ENCODE peak calls at places on chromosomes 13 and 19, in six cellular contexts. One of them, this sample, is unnamed.

GRCh38 chr19:39433480-39434079 is 2.2 kb downstream of the RPS16 start:
- DNase-seq in CD8-positive, alpha-beta memory T cell: no peak
- DNase-seq in mesendoderm: no peak
- DNase-seq in heart right ventricle: no peak
- DNase-seq in psoas muscle: no peak
- DNase-seq in tibial nerve: no peak
- DNase-seq in this sample: no peak

GRCh38 chr13:43261018-43261417 is 237.6 kb downstream of the DNAJC15 start:
- DNase-seq in tibial nerve: no peak
- DNase-seq in CD8-positive, alpha-beta memory T cell: no peak
- DNase-seq in heart right ventricle: no peak
- DNase-seq in psoas muscle: no peak
- DNase-seq in mesendoderm: no peak
- DNase-seq in this sample: no peak

GRCh38 chr19:18982669-18983068 is 41.7 kb upstream of the HOMER3 start:
- DNase-seq in CD8-positive, alpha-beta memory T cell: no peak
- DNase-seq in mesendoderm: no peak
- DNase-seq in psoas muscle: no peak
- DNase-seq in heart right ventricle: no peak
- DNase-seq in tibial nerve: no peak
- DNase-seq in this sample: no peak

GRCh38 chr13:83498486-83499190 is 383.6 kb downstream of the SLITRK1 start:
- DNase-seq in CD8-positive, alpha-beta memory T cell: no peak
- DNase-seq in mesendoderm: no peak
- DNase-seq in psoas muscle: no peak
- DNase-seq in tibial nerve: no peak
- DNase-seq in heart right ventricle: no peak
- DNase-seq in this sample: no peak

GRCh38 chr19:56273563-56274117 is 1.1 kb downstream of the EDDM13 start:
- DNase-seq in CD8-positive, alpha-beta memory T cell: no peak
- DNase-seq in heart right ventricle: no peak
- DNase-seq in psoas muscle: no peak
- DNase-seq in mesendoderm: peak; percentile 43
- DNase-seq in tibial nerve: no peak
- DNase-seq in this sample: no peak

GRCh38 chr13:107347641-107348369 is 779.9 kb upstream of the ARGLU1 start:
- DNase-seq in psoas muscle: no peak
- DNase-seq in CD8-positive, alpha-beta memory T cell: no peak
- DNase-seq in heart right ventricle: no peak
- DNase-seq in mesendoderm: no peak
- DNase-seq in tibial nerve: no peak
- DNase-seq in this sample: no peak

GRCh38 chr19:10514211-10515145 is 2.8 kb downstream of the S1PR5 start:
- DNase-seq in tibial nerve: no peak
- DNase-seq in psoas muscle: no peak
- DNase-seq in mesendoderm: no peak
- DNase-seq in CD8-positive, alpha-beta memory T cell: peak; percentile 43
- DNase-seq in heart right ventricle: no peak
- DNase-seq in this sample: no peak

GRCh38 chr13:46595136-46595917 is 42.4 kb downstream of the LRCH1 start:
- DNase-seq in heart right ventricle: no peak
- DNase-seq in tibial nerve: no peak
- DNase-seq in CD8-positive, alpha-beta memory T cell: no peak
- DNase-seq in mesendoderm: no peak
- DNase-seq in psoas muscle: no peak
- DNase-seq in this sample: no peak

GRCh38 chr19:52492991-52493470 is 34.4 kb upstream of the ZNF808 start:
- DNase-seq in tibial nerve: no peak
- DNase-seq in mesendoderm: peak; percentile 91
- DNase-seq in psoas muscle: no peak
- DNase-seq in CD8-positive, alpha-beta memory T cell: no peak
- DNase-seq in heart right ventricle: no peak
- DNase-seq in this sample: no peak

GRCh38 chr13:73224708-73225107 is 165.9 kb downstream of the KLF5 start:
- DNase-seq in mesendoderm: no peak
- DNase-seq in heart right ventricle: no peak
- DNase-seq in psoas muscle: no peak
- DNase-seq in CD8-positive, alpha-beta memory T cell: no peak
- DNase-seq in tibial nerve: no peak
- DNase-seq in this sample: no peak

GRCh38 chr19:33906578-33907335 is 110.1 kb downstream of the KCTD15 start:
- DNase-seq in psoas muscle: no peak
- DNase-seq in heart right ventricle: peak; percentile 13
- DNase-seq in CD8-positive, alpha-beta memory T cell: no peak
- DNase-seq in tibial nerve: no peak
- DNase-seq in mesendoderm: peak; percentile 89
- DNase-seq in this sample: no peak

GRCh38 chr19:35986664-35987570 is 8.1 kb upstream of the SDHAF1 start:
- DNase-seq in tibial nerve: no peak
- DNase-seq in CD8-positive, alpha-beta memory T cell: no peak
- DNase-seq in mesendoderm: peak; percentile 59
- DNase-seq in heart right ventricle: peak; percentile 12
- DNase-seq in psoas muscle: peak; percentile 62
- DNase-seq in this sample: no peak

GRCh38 chr19:1765904-1766799 is 12.8 kb downstream of the ONECUT3 start:
- DNase-seq in CD8-positive, alpha-beta memory T cell: no peak
- DNase-seq in mesendoderm: no peak
- DNase-seq in psoas muscle: no peak
- DNase-seq in tibial nerve: no peak
- DNase-seq in heart right ventricle: no peak
- DNase-seq in this sample: no peak

GRCh38 chr13:35252536-35253205 is 223.8 kb downstream of the MAB21L1 start:
- DNase-seq in heart right ventricle: no peak
- DNase-seq in mesendoderm: no peak
- DNase-seq in psoas muscle: no peak
- DNase-seq in tibial nerve: no peak
- DNase-seq in CD8-positive, alpha-beta memory T cell: no peak
- DNase-seq in this sample: no peak

GRCh38 chr13:99481357-99481756 is 19.9 kb upstream of the TM9SF2 start:
- DNase-seq in CD8-positive, alpha-beta memory T cell: no peak
- DNase-seq in heart right ventricle: no peak
- DNase-seq in psoas muscle: no peak
- DNase-seq in mesendoderm: no peak
- DNase-seq in tibial nerve: no peak
- DNase-seq in this sample: no peak

GRCh38 chr13:97226013-97226412 is 3.9 kb downstream of the MBNL2 start:
- DNase-seq in psoas muscle: no peak
- DNase-seq in CD8-positive, alpha-beta memory T cell: no peak
- DNase-seq in tibial nerve: no peak
- DNase-seq in heart right ventricle: no peak
- DNase-seq in mesendoderm: no peak
- DNase-seq in this sample: no peak
- H3K4me3 ChIP-seq in psoas muscle: peak overlapping the region; percentile 83
- H3K4me3 ChIP-seq in CD8-positive, alpha-beta memory T cell: peak overlapping the region; percentile 3
- H3K4me3 ChIP-seq in tibial nerve: peak overlapping the region; percentile 59
- H3K4me3 ChIP-seq in heart right ventricle: no peak overlapping the region
- H3K4me3 ChIP-seq in mesendoderm: no peak overlapping the region
- H3K4me3 ChIP-seq in this sample: peak overlapping the region; percentile 60

GRCh38 chr19:6693056-6693471 is 23.1 kb upstream of the TNFSF14 start:
- DNase-seq in heart right ventricle: no peak
- DNase-seq in CD8-positive, alpha-beta memory T cell: no peak
- DNase-seq in tibial nerve: no peak
- DNase-seq in mesendoderm: no peak
- DNase-seq in psoas muscle: no peak
- DNase-seq in this sample: no peak

GRCh38 chr19:6696239-6696820 is 24.1 kb downstream of the C3 start:
- DNase-seq in CD8-positive, alpha-beta memory T cell: no peak
- DNase-seq in psoas muscle: no peak
- DNase-seq in mesendoderm: no peak
- DNase-seq in heart right ventricle: no peak
- DNase-seq in tibial nerve: no peak
- DNase-seq in this sample: no peak

GRCh38 chr19:6693681-6694080 is 23.7 kb upstream of the TNFSF14 start:
- DNase-seq in CD8-positive, alpha-beta memory T cell: no peak
- DNase-seq in heart right ventricle: no peak
- DNase-seq in tibial nerve: no peak
- DNase-seq in mesendoderm: no peak
- DNase-seq in psoas muscle: no peak
- DNase-seq in this sample: no peak

GRCh38 chr19:6692027-6692426 is 22.1 kb upstream of the TNFSF14 start:
- DNase-seq in heart right ventricle: no peak
- DNase-seq in tibial nerve: no peak
- DNase-seq in psoas muscle: no peak
- DNase-seq in mesendoderm: no peak
- DNase-seq in CD8-positive, alpha-beta memory T cell: no peak
- DNase-seq in this sample: no peak

DNA sequence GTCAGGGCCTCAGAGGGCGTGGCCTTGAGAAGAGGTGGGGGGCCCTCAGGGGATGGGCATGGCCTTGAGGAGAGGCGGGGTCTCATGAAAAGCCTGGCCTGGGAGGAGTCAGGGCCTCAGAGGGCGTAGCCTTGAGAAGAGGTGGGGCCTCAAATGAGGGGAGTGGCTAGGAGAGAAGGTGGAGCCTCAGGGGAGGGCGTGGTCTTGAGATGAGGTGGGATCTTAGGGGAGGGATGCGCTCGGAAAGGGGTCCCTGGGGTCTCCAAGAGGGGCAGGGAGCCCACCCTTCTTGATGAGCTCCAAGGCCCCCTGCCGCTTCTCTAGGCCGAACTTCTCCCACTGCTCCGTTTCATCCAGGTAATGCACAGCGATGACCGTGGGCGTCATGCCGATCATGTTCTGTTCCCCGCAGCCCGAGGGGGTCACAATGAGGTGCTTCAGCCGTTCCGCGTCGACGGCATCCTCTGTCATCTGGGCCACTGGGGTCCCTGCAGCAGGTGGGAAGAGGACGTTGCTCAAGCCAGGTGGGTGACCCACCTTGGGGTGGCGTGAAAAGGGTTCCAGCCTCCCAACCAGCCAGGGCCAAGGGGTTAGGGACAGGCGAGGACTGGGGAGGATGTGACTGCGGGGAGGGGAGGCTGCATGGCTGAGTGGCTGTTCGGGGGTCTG is 24.3 kb upstream of the TNFSF14 start:
- DNase-seq in mesendoderm: peak; percentile 35
- DNase-seq in CD8-positive, alpha-beta memory T cell: no peak
- DNase-seq in heart right ventricle: no peak
- DNase-seq in tibial nerve: no peak
- DNase-seq in psoas muscle: peak; percentile 46
- DNase-seq in this sample: no peak
- H3K27ac ChIP-seq in mesendoderm: no peak overlapping the region
- H3K27ac ChIP-seq in CD8-positive, alpha-beta memory T cell: no peak overlapping the region
- H3K27ac ChIP-seq in heart right ventricle: no peak overlapping the region
- H3K27ac ChIP-seq in tibial nerve: no peak overlapping the region
- H3K27ac ChIP-seq in psoas muscle: no peak overlapping the region
- H3K27ac ChIP-seq in this sample: no peak overlapping the region

GRCh38 chr19:12913011-12913561 is 6.0 kb downstream of the SYCE2 start:
- DNase-seq in psoas muscle: peak; percentile 78
- DNase-seq in mesendoderm: peak; percentile 72
- DNase-seq in tibial nerve: peak; percentile 63
- DNase-seq in heart right ventricle: peak; percentile 71
- DNase-seq in CD8-positive, alpha-beta memory T cell: no peak
- DNase-seq in this sample: no peak
- H3K4me3 ChIP-seq in psoas muscle: peak overlapping the region; percentile 49
- H3K4me3 ChIP-seq in mesendoderm: no peak overlapping the region
- H3K4me3 ChIP-seq in tibial nerve: peak overlapping the region; percentile 25
- H3K4me3 ChIP-seq in heart right ventricle: no peak overlapping the region
- H3K4me3 ChIP-seq in CD8-positive, alpha-beta memory T cell: no peak overlapping the region
- H3K4me3 ChIP-seq in this sample: no peak overlapping the region

GRCh38 chr19:57815247-57816075 is 748 bp upstream of the ZNF552 start:
- DNase-seq in heart right ventricle: no peak
- DNase-seq in psoas muscle: no peak
- DNase-seq in CD8-positive, alpha-beta memory T cell: no peak
- DNase-seq in mesendoderm: peak; percentile 71
- DNase-seq in tibial nerve: no peak
- DNase-seq in this sample: no peak
- H3K27ac ChIP-seq in heart right ventricle: peak overlapping the region; percentile 71
- H3K27ac ChIP-seq in psoas muscle: peak overlapping the region; percentile 82
- H3K27ac ChIP-seq in CD8-positive, alpha-beta memory T cell: peak overlapping the region; percentile 78
- H3K27ac ChIP-seq in mesendoderm: peak overlapping the region; percentile 8
- H3K27ac ChIP-seq in tibial nerve: peak overlapping the region; percentile 82
- H3K27ac ChIP-seq in this sample: peak overlapping the region; percentile 87

GRCh38 chr13:81539643-81540150 is 1198.8 kb upstream of the SPRY2 start:
- DNase-seq in tibial nerve: no peak
- DNase-seq in CD8-positive, alpha-beta memory T cell: no peak
- DNase-seq in heart right ventricle: no peak
- DNase-seq in mesendoderm: no peak
- DNase-seq in psoas muscle: no peak
- DNase-seq in this sample: no peak
- H3K4me3 ChIP-seq in tibial nerve: no peak overlapping the region
- H3K4me3 ChIP-seq in CD8-positive, alpha-beta memory T cell: no peak overlapping the region
- H3K4me3 ChIP-seq in heart right ventricle: no peak overlapping the region
- H3K4me3 ChIP-seq in mesendoderm: no peak overlapping the region
- H3K4me3 ChIP-seq in psoas muscle: no peak overlapping the region
- H3K4me3 ChIP-seq in this sample: no peak overlapping the region

GRCh38 chr13:45179428-45179827 is 21.4 kb downstream of the KCTD4 start:
- DNase-seq in tibial nerve: no peak
- DNase-seq in CD8-positive, alpha-beta memory T cell: no peak
- DNase-seq in mesendoderm: no peak
- DNase-seq in psoas muscle: no peak
- DNase-seq in heart right ventricle: no peak
- DNase-seq in this sample: no peak

GRCh38 chr13:45180713-45181601 is 19.9 kb downstream of the KCTD4 start:
- DNase-seq in mesendoderm: no peak
- DNase-seq in heart right ventricle: no peak
- DNase-seq in psoas muscle: no peak
- DNase-seq in CD8-positive, alpha-beta memory T cell: no peak
- DNase-seq in tibial nerve: no peak
- DNase-seq in this sample: no peak

GRCh38 chr13:45174478-45174877 is 26.4 kb downstream of the KCTD4 start:
- DNase-seq in heart right ventricle: no peak
- DNase-seq in CD8-positive, alpha-beta memory T cell: no peak
- DNase-seq in mesendoderm: no peak
- DNase-seq in psoas muscle: no peak
- DNase-seq in tibial nerve: no peak
- DNase-seq in this sample: no peak

GRCh38 chr13:45180303-45180702 is 20.5 kb downstream of the KCTD4 start:
- DNase-seq in heart right ventricle: no peak
- DNase-seq in tibial nerve: no peak
- DNase-seq in mesendoderm: no peak
- DNase-seq in CD8-positive, alpha-beta memory T cell: no peak
- DNase-seq in psoas muscle: no peak
- DNase-seq in this sample: no peak

GRCh38 chr13:45178349-45179142 is 22.3 kb downstream of the KCTD4 start:
- DNase-seq in psoas muscle: no peak
- DNase-seq in CD8-positive, alpha-beta memory T cell: no peak
- DNase-seq in tibial nerve: no peak
- DNase-seq in mesendoderm: no peak
- DNase-seq in heart right ventricle: peak; percentile 9
- DNase-seq in this sample: no peak
- H3K27ac ChIP-seq in psoas muscle: no peak overlapping the region
- H3K27ac ChIP-seq in CD8-positive, alpha-beta memory T cell: no peak overlapping the region
- H3K27ac ChIP-seq in tibial nerve: peak overlapping the region; percentile 8
- H3K27ac ChIP-seq in mesendoderm: no peak overlapping the region
- H3K27ac ChIP-seq in heart right ventricle: no peak overlapping the region
- H3K27ac ChIP-seq in this sample: no peak overlapping the region

DNA sequence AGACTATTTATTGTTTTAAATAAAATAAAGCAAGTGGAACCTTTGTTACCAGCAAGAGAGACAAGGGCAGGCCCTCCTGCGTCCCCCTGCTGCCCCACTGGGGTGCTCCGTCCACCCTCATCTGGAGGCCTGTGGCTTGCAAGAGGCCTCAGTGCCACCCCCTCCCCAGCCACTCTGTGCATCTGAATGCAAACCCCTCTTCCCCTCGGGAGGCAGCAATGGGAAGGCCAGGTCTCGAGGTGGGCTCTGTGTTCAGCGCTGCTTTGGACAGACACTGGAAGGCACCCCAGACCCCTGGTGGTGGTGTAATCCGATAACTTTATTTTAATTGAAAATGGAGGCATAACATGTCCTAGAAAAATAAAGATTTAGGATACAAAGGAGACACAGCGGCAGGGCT is 4.6 kb downstream of the SIX5 start:
- DNase-seq in heart right ventricle: no peak
- DNase-seq in tibial nerve: no peak
- DNase-seq in mesendoderm: no peak
- DNase-seq in psoas muscle: no peak
- DNase-seq in CD8-positive, alpha-beta memory T cell: no peak
- DNase-seq in this sample: no peak
- H3K4me3 ChIP-seq in heart right ventricle: no peak overlapping the region
- H3K4me3 ChIP-seq in tibial nerve: no peak overlapping the region
- H3K4me3 ChIP-seq in mesendoderm: no peak overlapping the region
- H3K4me3 ChIP-seq in psoas muscle: peak overlapping the region; percentile 4
- H3K4me3 ChIP-seq in CD8-positive, alpha-beta memory T cell: no peak overlapping the region
- H3K4me3 ChIP-seq in this sample: no peak overlapping the region

GRCh38 chr13:74825170-74825948 is 656.6 kb downstream of the TBC1D4 start:
- DNase-seq in CD8-positive, alpha-beta memory T cell: no peak
- DNase-seq in heart right ventricle: peak; percentile 6
- DNase-seq in tibial nerve: no peak
- DNase-seq in mesendoderm: no peak
- DNase-seq in psoas muscle: no peak
- DNase-seq in this sample: no peak
- H3K27ac ChIP-seq in CD8-positive, alpha-beta memory T cell: no peak overlapping the region
- H3K27ac ChIP-seq in heart right ventricle: peak overlapping the region; percentile 14
- H3K27ac ChIP-seq in tibial nerve: no peak overlapping the region
- H3K27ac ChIP-seq in mesendoderm: no peak overlapping the region
- H3K27ac ChIP-seq in psoas muscle: no peak overlapping the region
- H3K27ac ChIP-seq in this sample: no peak overlapping the region